ENCODE peak calls at places on chromosomes 2 and 18, in eight cellular contexts. L is LoVo; Z is skeletal muscle cell; V is BJ; J is foreskin fibroblast; H is hypothalamus; E is SJSA1; I is CD8-positive, alpha-beta T cell. Y is an unnamed sample.

GRCh38 chr2:207792244-207792785 is 22.6 kb upstream of the FZD5 start:
- DNase-seq in V (no peak), Z (peak), I (no peak), L (peak), H (no peak), E (peak), J (peak), Y (no peak)

GRCh38 chr2:95381212-95382127 is 21.0 kb upstream of the FAHD2A start:
- DNase-seq in I (no peak), E (no peak), V (no peak), Z (no peak), J (no peak), H (no peak), L (no peak), Y (no peak)

GRCh38 chr18:47118986-47119385 is 31.3 kb downstream of the HDHD2 start:
- DNase-seq in H (no peak), E (no peak), J (no peak), Z (no peak), L (no peak), V (no peak), I (no peak), Y (no peak)

GRCh38 chr2:135055182-135055786 is 3.2 kb downstream of the RAB3GAP1 start:
- DNase-seq in H (no peak), Z (no peak), J (peak), E (peak), I (no peak), V (peak), L (no peak), Y (no peak)

GRCh38 chr2:54632733-54633692 is 90.4 kb upstream of the EML6 start:
- DNase-seq in H (no peak), E (peak), V (peak), I (no peak), J (peak), L (no peak), Z (no peak), Y (no peak)

GRCh38 chr2:168649562-168649961 is 152.9 kb upstream of the NOSTRIN start:
- DNase-seq in I (no peak), Z (no peak), J (no peak), E (no peak), H (no peak), L (no peak), V (no peak), Y (no peak)

GRCh38 chr18:57748770-57749603 is 54.1 kb downstream of the ATP8B1 start:
- DNase-seq in Z (peak), J (peak), E (peak), I (no peak), H (no peak), L (peak), V (no peak), Y (peak)

GRCh38 chr18:63262369-63263335 is 56.9 kb downstream of the BCL2 start:
- DNase-seq in V (no peak), H (no peak), L (no peak), Z (no peak), J (no peak), E (no peak), I (no peak), Y (no peak)

GRCh38 chr18:28175047-28175929 is 1.6 kb downstream of the CDH2 start:
- DNase-seq in H (no peak), I (no peak), L (no peak), J (no peak), Z (no peak), V (no peak), E (peak), Y (peak)

GRCh38 chr2:15860760-15861159 is 79.6 kb upstream of the MYCN start:
- DNase-seq in I (no peak), V (no peak), H (no peak), Z (no peak), L (no peak), E (no peak), J (no peak), Y (no peak)

GRCh38 chr2:136141510-136142154 is 23.7 kb upstream of the CXCR4 start:
- DNase-seq in E (no peak), H (no peak), V (no peak), L (peak), J (no peak), Z (no peak), I (no peak), Y (peak)

Y was measured in NCI-H2081.